ENCODE peak calls at places on chromosome 1, in eight cellular contexts. M, G, D, O, C, T, L and S are unnamed samples.

GRCh38 chr1:43844114-43844513 is 89.5 kb upstream of the ARTN start:
- DNase-seq in M (no peak), G (no peak), D (no peak), O (no peak), C (no peak), T (peak; percentile 21), L (no peak), S (no peak)

GRCh38 chr1:61332796-61333195 is 250.4 kb downstream of the NFIA start:
- DNase-seq in M (no peak), G (no peak), D (no peak), O (no peak), C (no peak), T (no peak), L (no peak), S (no peak)

GRCh38 chr1:22414244-22414751 is 37.4 kb upstream of the ZBTB40 start:
- DNase-seq in M (peak; percentile 46), G (peak; percentile 71), D (no peak), O (peak; percentile 95), C (peak; percentile 40), T (no peak), L (no peak), S (no peak)

GRCh38 chr1:58966103-58966916 is 182.5 kb upstream of the JUN start:
- DNase-seq in M (no peak), G (no peak), D (no peak), O (no peak), C (no peak), T (no peak), L (no peak), S (no peak)

GRCh38 chr1:25800538-25801377 is 765 bp downstream of the SELENON start:
- DNase-seq in M (no peak), G (no peak), D (no peak), O (no peak), C (no peak), T (no peak), L (no peak), S (no peak)

GRCh38 chr1:223137402-223138100 is 5.5 kb downstream of the TLR5 start:
- DNase-seq in M (no peak), G (no peak), D (no peak), O (peak; percentile 5), C (peak; percentile 83), T (peak; percentile 18), L (no peak), S (no peak)

GRCh38 chr1:166353162-166353561 is 186.4 kb upstream of the FAM78B start:
- DNase-seq in M (no peak), G (no peak), D (no peak), O (no peak), C (no peak), T (no peak), L (no peak), S (no peak)

GRCh38 chr1:85321237-85321964 is 45.0 kb upstream of the BCL10 start:
- DNase-seq in M (no peak), G (no peak), D (no peak), O (no peak), C (peak; percentile 59), T (peak; percentile 94), L (no peak), S (no peak)

GRCh38 chr1:57072775-57073174 is 107.0 kb upstream of the C8B start:
- DNase-seq in M (no peak), G (no peak), D (no peak), O (no peak), C (peak; percentile 7), T (peak; percentile 48), L (no peak), S (no peak)

GRCh38 chr1:36176151-36176949 is 20.4 kb downstream of the MAP7D1 start:
- DNase-seq in M (no peak), G (no peak), D (no peak), O (no peak), C (no peak), T (no peak), L (no peak), S (no peak)

GRCh38 chr1:231691618-231692259 is 65.1 kb downstream of the DISC1 start:
- DNase-seq in M (peak; percentile 65), G (peak; percentile 55), D (no peak), O (peak; percentile 31), C (peak; percentile 66), T (peak; percentile 42), L (no peak), S (no peak)

GRCh38 chr1:70717656-70718055 is 306.6 kb downstream of the CTH start:
- DNase-seq in M (no peak), G (no peak), D (no peak), O (no peak), C (no peak), T (no peak), L (no peak), S (no peak)

GRCh38 chr1:1244192-1244811 is 2.2 kb downstream of the C1QTNF12 start:
- DNase-seq in M (no peak), G (no peak), D (no peak), O (no peak), C (no peak), T (no peak), L (no peak), S (no peak)

GRCh38 chr1:218397752-218398339 is 52.7 kb downstream of the TGFB2 start:
- DNase-seq in M (no peak), G (peak; percentile 82), D (no peak), O (peak; percentile 75), C (peak; percentile 93), T (no peak), L (no peak), S (no peak)

GRCh38 chr1:161190962-161191521 is 7.8 kb downstream of the ADAMTS4 start:
- DNase-seq in M (no peak), G (no peak), D (no peak), O (no peak), C (no peak), T (no peak), L (no peak), S (no peak)

GRCh38 chr1:116855788-116856187 is 53.9 kb upstream of the PTGFRN start:
- DNase-seq in M (no peak), G (no peak), D (no peak), O (no peak), C (no peak), T (no peak), L (peak; percentile 94), S (peak; percentile 94)